ENCODE peak calls at places on chromosomes 16 and 17, in five cellular contexts. P, E, S, C and A are unnamed samples.

GRCh38 chr17:71909155-71909554 is 211.7 kb upstream of the SOX9 start:
- DNase-seq in C (no peak), P (no peak), S (no peak), E (no peak), A (no peak)

GRCh38 chr17:10111907-10112452 is 86.4 kb downstream of the GAS7 start:
- DNase-seq in C (no peak), E (no peak), P (no peak), S (no peak), A (no peak)

GRCh38 chr17:82134101-82134500 is 36.1 kb upstream of the FASN start:
- DNase-seq in S (no peak), E (no peak), P (no peak), C (no peak), A (no peak)

GRCh38 chr17:73595068-73595865 is 49.0 kb downstream of the SDK2 start:
- DNase-seq in S (no peak), P (no peak), C (no peak), E (peak), A (peak)

GRCh38 chr17:76079577-76080206 is 710 bp downstream of the ZACN start:
- DNase-seq in E (no peak), S (no peak), P (no peak), C (no peak), A (no peak)

GRCh38 chr16:67668495-67669157 is 2.0 kb downstream of the C16orf86 start:
- DNase-seq in C (no peak), E (peak), P (no peak), S (no peak), A (peak)

GRCh38 chr17:4479982-4480751 is 18.5 kb upstream of the SPNS2 start:
- DNase-seq in P (no peak), C (no peak), S (no peak), E (no peak), A (no peak)

GRCh38 chr17:53780320-53780719 is 42.4 kb upstream of the KIF2B start:
- DNase-seq in S (no peak), E (no peak), P (no peak), C (no peak), A (no peak)

GRCh38 chr16:8229011-8229520 is 361.2 kb downstream of the TMEM114 start:
- DNase-seq in S (no peak), P (no peak), C (no peak), E (no peak), A (no peak)

GRCh38 chr17:79114455-79115301 is 40.1 kb downstream of the ENGASE start:
- DNase-seq in S (no peak), C (no peak), P (no peak), E (no peak), A (no peak)

GRCh38 chr17:31859487-31860008 is 504 bp upstream of the COPRS start:
- DNase-seq in S (no peak), C (no peak), E (no peak), P (no peak), A (no peak)

GRCh38 chr16:20410153-20410723 is 904 bp downstream of the ACSM5 start:
- DNase-seq in E (peak), S (no peak), P (no peak), C (no peak), A (no peak)

GRCh38 chr17:65987988-65988387 is 203.9 kb downstream of the CEP112 start:
- DNase-seq in S (peak), C (peak), E (peak), P (no peak), A (no peak)

GRCh38 chr16:6827931-6828330 is 504.7 kb upstream of the RBFOX1 start:
- DNase-seq in S (no peak), E (no peak), C (no peak), P (no peak), A (no peak)

GRCh38 chr16:75254359-75254837 is 3.0 kb upstream of the BCAR1 start:
- DNase-seq in C (peak), P (no peak), S (no peak), E (no peak), A (no peak)

GRCh38 chr16:84928679-84929420 is 82.5 kb downstream of the ZDHHC7 start:
- DNase-seq in E (no peak), S (peak), C (no peak), P (no peak), A (no peak)

GRCh38 chr17:4163951-4164350 is 21.0 kb downstream of the CYB5D2 start:
- DNase-seq in S (no peak), C (no peak), P (no peak), E (no peak), A (no peak)

GRCh38 chr17:75876190-75876937 is 2.0 kb downstream of the TRIM47 start:
- DNase-seq in C (no peak), E (peak), S (no peak), P (peak), A (peak)

GRCh38 chr17:16980813-16981731 is 9.2 kb upstream of the TNFRSF13B start:
- DNase-seq in P (no peak), C (no peak), E (peak), S (no peak), A (peak)

GRCh38 chr17:2075336-2076056 is 20.6 kb downstream of the HIC1 start:
- DNase-seq in S (no peak), P (no peak), C (no peak), E (no peak), A (no peak)